ENCODE peak calls at places on chromosome 17, in eight cellular contexts. Y, T, V, K, R, P, F and H are unnamed samples. For H3K4me1, the result is how much of the 10 kb centered on the place peaks cover.

GRCh38 chr17:74340470-74341023 is 14.5 kb downstream of the KIF19 start:
- DNase-seq in Y (no peak), T (no peak), V (no peak), K (no peak), R (no peak), P (no peak), F (no peak), H (peak)

GRCh38 chr17:19513897-19514488 is 19.7 kb upstream of the SLC47A1 start:
- DNase-seq in Y (peak), T (peak), V (peak), K (peak), R (peak), P (peak), F (peak), H (peak)

GRCh38 chr17:75130632-75131277 is 787 bp downstream of the NT5C start:
- DNase-seq in Y (peak), T (peak), V (peak), K (peak), R (peak), P (peak), F (peak), H (peak)

GRCh38 chr17:42520540-42520951 is 15.5 kb upstream of the NAGLU start:
- DNase-seq in Y (no peak), T (no peak), V (no peak), K (peak), R (no peak), P (no peak), F (no peak), H (no peak)

GRCh38 chr17:41267711-41268110 is 2.5 kb downstream of the KRTAP9-6 start:
- DNase-seq in Y (no peak), T (no peak), V (no peak), K (no peak), R (no peak), P (no peak), F (no peak), H (no peak)

GRCh38 chr17:79798296-79799173 is 1.7 kb upstream of the CBX8 start:
- DNase-seq in Y (no peak), T (no peak), V (no peak), K (no peak), R (no peak), P (no peak), F (no peak), H (no peak)

GRCh38 chr17:17975441-17975840 is 2.8 kb downstream of the DRC3 start:
- DNase-seq in Y (no peak), T (no peak), V (no peak), K (no peak), R (no peak), P (no peak), F (peak), H (no peak)

GRCh38 chr17:17882182-17882581 is 45.4 kb upstream of the SREBF1 start:
- DNase-seq in Y (no peak), T (no peak), V (no peak), K (no peak), R (no peak), P (no peak), F (no peak), H (no peak)

GRCh38 chr17:46995841-46996571 is 17.0 kb upstream of the RPRML start:
- DNase-seq in Y (peak), T (no peak), V (no peak), K (no peak), R (no peak), P (no peak), F (peak), H (no peak)

GRCh38 chr17:61463068-61463980 is 11.1 kb downstream of the TBX4 start:
- DNase-seq in Y (no peak), T (no peak), V (no peak), K (peak), R (no peak), P (no peak), F (no peak), H (no peak)

GRCh38 chr17:81398170-81398854 is 3.1 kb downstream of the BAHCC1 start:
- DNase-seq in Y (peak), T (no peak), V (no peak), K (peak), R (peak), P (no peak), F (peak), H (no peak)

GRCh38 chr17:43224146-43224705 is 4.2 kb downstream of the CCDC200 start:
- DNase-seq in Y (no peak), T (peak), V (peak), K (peak), R (no peak), P (no peak), F (no peak), H (no peak)

GRCh38 chr17:4974064-4974670 is 6.5 kb upstream of the SPAG7 start:
- DNase-seq in Y (no peak), T (no peak), V (no peak), K (no peak), R (peak), P (no peak), F (no peak), H (no peak)

DNA sequence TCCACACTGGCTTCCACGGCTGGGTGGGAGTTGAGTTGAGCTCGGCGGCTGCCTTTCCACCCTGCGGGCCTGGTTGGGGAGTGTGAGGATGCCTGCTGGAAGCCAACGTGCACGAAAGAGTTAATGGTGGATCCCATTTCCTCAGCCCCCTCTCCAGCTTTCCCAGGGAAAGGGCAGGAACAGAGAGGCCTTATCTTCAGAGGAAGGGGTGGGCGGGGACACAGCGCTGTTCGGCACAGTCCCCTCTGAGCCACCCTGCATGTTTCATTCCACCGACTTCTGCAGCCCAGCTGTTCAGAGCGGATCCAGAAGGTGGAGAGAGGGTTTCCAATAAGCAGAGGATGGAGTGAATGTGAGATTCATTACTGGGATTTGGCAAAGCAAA is 295.3 kb downstream of the SEC14L1 start:
- DNase-seq in Y (no peak), T (no peak), V (no peak), K (no peak), R (peak), P (no peak), F (peak), H (no peak)
- H3K4me1 ChIP-seq in Y (under half), T (half or more), V (under half), K (under half), R (half or more), P (half or more), F (half or more), H (under half)

DNA sequence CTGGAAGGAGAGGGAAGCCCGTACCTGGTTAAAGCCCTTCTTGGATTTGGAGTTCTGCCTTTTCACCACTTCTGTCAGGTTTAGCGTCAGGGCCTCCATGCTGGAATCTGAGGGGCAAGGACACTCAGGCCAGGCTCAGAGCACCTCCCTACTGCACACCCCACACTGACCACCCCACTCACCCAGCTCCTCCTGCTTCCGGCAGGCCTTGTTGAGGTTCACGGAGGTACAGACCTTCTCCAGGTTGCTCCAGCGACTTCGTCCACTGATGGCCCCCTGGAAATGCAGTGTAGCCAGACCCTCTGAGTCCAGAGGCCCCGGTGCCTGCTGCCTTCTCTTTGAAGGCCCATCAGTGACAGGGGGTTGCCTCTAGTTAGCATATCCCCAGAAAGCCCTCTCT is 14.1 kb upstream of the PIK3R6 start:
- DNase-seq in Y (no peak), T (no peak), V (no peak), K (no peak), R (no peak), P (no peak), F (no peak), H (no peak)
- H3K4me1 ChIP-seq in Y (under half), T (under half), V (under half), K (under half), R (under half), P (under half), F (under half), H (under half)

GRCh38 chr17:78168906-78169793 is 769 bp downstream of the SYNGR2 start:
- DNase-seq in Y (peak), T (peak), V (peak), K (peak), R (peak), P (peak), F (no peak), H (peak)
- H3K4me1 ChIP-seq in Y (under half), T (under half), V (half or more), K (under half), R (half or more), P (under half), F (under half), H (under half)

GRCh38 chr17:49015924-49016774 is 19.0 kb downstream of the IGF2BP1 start:
- DNase-seq in Y (no peak), T (no peak), V (no peak), K (no peak), R (no peak), P (no peak), F (peak), H (no peak)

GRCh38 chr17:49016775-49017463 is 19.7 kb downstream of the IGF2BP1 start:
- DNase-seq in Y (peak), T (no peak), V (peak), K (peak), R (no peak), P (no peak), F (peak), H (peak)

GRCh38 chr17:49012893-49013255 is 15.7 kb downstream of the IGF2BP1 start:
- DNase-seq in Y (no peak), T (no peak), V (no peak), K (no peak), R (no peak), P (no peak), F (no peak), H (no peak)

GRCh38 chr17:49015179-49015923 is 18.2 kb downstream of the IGF2BP1 start:
- DNase-seq in Y (no peak), T (no peak), V (no peak), K (peak), R (no peak), P (no peak), F (no peak), H (no peak)

GRCh38 chr17:49013311-49014205 is 16.4 kb downstream of the IGF2BP1 start:
- DNase-seq in Y (no peak), T (no peak), V (no peak), K (peak), R (no peak), P (no peak), F (peak), H (no peak)
- H3K4me1 ChIP-seq in Y (under half), T (under half), V (under half), K (under half), R (under half), P (under half), F (half or more), H (under half)